ENCODE peak calls at places on chromosomes 5 and 9, in four cellular contexts. One of them, this sample, is unnamed.
A peak's percentile ranks its signal among the peaks of the same experiment; 100 is the strongest.

GRCh38 chr9:85716031-85716877 is 25.5 kb downstream of the AGTPBP1 start:
- DNase-seq in A549: no peak
- DNase-seq in endothelial cell of umbilical vein: no peak
- DNase-seq in K562: peak; percentile 7
- DNase-seq in this sample: peak; percentile 70

GRCh38 chr5:142806769-142807377 is 36.7 kb downstream of the ARHGAP26 start:
- DNase-seq in A549: no peak
- DNase-seq in endothelial cell of umbilical vein: no peak
- DNase-seq in K562: no peak
- DNase-seq in this sample: no peak

GRCh38 chr5:125326114-125326513 is 579.7 kb upstream of the ZNF608 start:
- DNase-seq in A549: peak; percentile 44
- DNase-seq in endothelial cell of umbilical vein: peak; percentile 93
- DNase-seq in K562: no peak
- DNase-seq in this sample: no peak

GRCh38 chr5:38827525-38827924 is 18.3 kb upstream of the OSMR start:
- DNase-seq in A549: no peak
- DNase-seq in endothelial cell of umbilical vein: no peak
- DNase-seq in K562: no peak
- DNase-seq in this sample: no peak

GRCh38 chr5:10277773-10278630 is 27.9 kb downstream of the CCT5 start:
- DNase-seq in A549: no peak
- DNase-seq in endothelial cell of umbilical vein: no peak
- DNase-seq in K562: no peak
- DNase-seq in this sample: no peak

GRCh38 chr5:60036539-60036938 is 143.0 kb upstream of the PDE4D start:
- DNase-seq in A549: peak; percentile 12
- DNase-seq in endothelial cell of umbilical vein: no peak
- DNase-seq in K562: no peak
- DNase-seq in this sample: no peak

GRCh38 chr9:27442464-27442863 is 81.6 kb upstream of the IFNK start:
- DNase-seq in A549: no peak
- DNase-seq in endothelial cell of umbilical vein: no peak
- DNase-seq in K562: no peak
- DNase-seq in this sample: no peak

GRCh38 chr9:110626109-110626829 is 42.3 kb upstream of the MUSK start:
- DNase-seq in A549: no peak
- DNase-seq in endothelial cell of umbilical vein: peak; percentile 36
- DNase-seq in K562: no peak
- DNase-seq in this sample: peak; percentile 42

GRCh38 chr9:79127661-79128060 is 444.1 kb upstream of the TLE4 start:
- DNase-seq in A549: no peak
- DNase-seq in endothelial cell of umbilical vein: no peak
- DNase-seq in K562: no peak
- DNase-seq in this sample: no peak

GRCh38 chr9:110114086-110114887 is 93.7 kb downstream of the C9orf152 start:
- DNase-seq in A549: no peak
- DNase-seq in endothelial cell of umbilical vein: no peak
- DNase-seq in K562: no peak
- DNase-seq in this sample: no peak

GRCh38 chr5:156815988-156816599 is 34.0 kb upstream of the PPP1R2B start:
- DNase-seq in A549: peak; percentile 44
- DNase-seq in endothelial cell of umbilical vein: no peak
- DNase-seq in K562: no peak
- DNase-seq in this sample: peak; percentile 37

GRCh38 chr5:178227138-178227659 is 5.4 kb downstream of the PHYKPL start:
- DNase-seq in A549: no peak
- DNase-seq in endothelial cell of umbilical vein: no peak
- DNase-seq in K562: no peak
- DNase-seq in this sample: no peak

GRCh38 chr9:9142001-9142400 is 1342.4 kb upstream of the DMAC1 start:
- DNase-seq in A549: no peak
- DNase-seq in endothelial cell of umbilical vein: no peak
- DNase-seq in K562: no peak
- DNase-seq in this sample: no peak

GRCh38 chr5:137997726-137998213 is 35.1 kb downstream of the FAM13B start:
- DNase-seq in A549: peak; percentile 36
- DNase-seq in endothelial cell of umbilical vein: peak; percentile 6
- DNase-seq in K562: no peak
- DNase-seq in this sample: peak; percentile 68

GRCh38 chr9:33787839-33788238 is 7.5 kb upstream of the PRSS3 start:
- DNase-seq in A549: no peak
- DNase-seq in endothelial cell of umbilical vein: no peak
- DNase-seq in K562: no peak
- DNase-seq in this sample: no peak

GRCh38 chr9:33795281-33795680 is at the start of gene PRSS3:
- DNase-seq in A549: no peak
- DNase-seq in endothelial cell of umbilical vein: no peak
- DNase-seq in K562: no peak
- DNase-seq in this sample: no peak

GRCh38 chr9:33795819-33796218 is 458 bp downstream of the PRSS3 start:
- DNase-seq in A549: no peak
- DNase-seq in endothelial cell of umbilical vein: no peak
- DNase-seq in K562: no peak
- DNase-seq in this sample: no peak

GRCh38 chr9:33794560-33794959 is 801 bp upstream of the PRSS3 start:
- DNase-seq in A549: no peak
- DNase-seq in endothelial cell of umbilical vein: no peak
- DNase-seq in K562: no peak
- DNase-seq in this sample: no peak

DNA sequence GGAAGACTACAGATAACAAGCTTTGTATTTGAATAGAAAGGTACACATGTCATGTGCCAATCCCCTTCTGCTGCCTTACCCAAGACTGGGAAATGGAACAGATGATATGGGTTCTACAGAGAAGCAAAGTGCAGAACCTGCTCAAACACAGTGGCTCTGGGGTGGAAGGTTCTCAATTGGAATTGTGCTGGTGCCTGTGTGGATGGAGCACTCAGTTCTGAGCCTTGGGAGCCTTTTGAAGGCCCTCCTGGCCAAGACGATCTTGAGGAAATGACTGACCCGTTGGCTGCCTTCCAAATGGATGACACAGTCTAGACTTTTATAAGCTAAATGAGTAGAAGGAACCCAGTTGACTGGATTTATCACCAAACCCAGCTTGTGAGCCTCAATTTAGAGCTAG is 4.2 kb upstream of the PRSS3 start:
- DNase-seq in A549: peak; percentile 68
- DNase-seq in endothelial cell of umbilical vein: peak; percentile 69
- DNase-seq in K562: no peak
- DNase-seq in this sample: peak; percentile 29
- TF ChIP-seq MYC in A549: no peak
- TF ChIP-seq MYC in endothelial cell of umbilical vein: no peak
- TF ChIP-seq MYC in K562: no peak
- TF ChIP-seq MYC in this sample: no peak

DNA sequence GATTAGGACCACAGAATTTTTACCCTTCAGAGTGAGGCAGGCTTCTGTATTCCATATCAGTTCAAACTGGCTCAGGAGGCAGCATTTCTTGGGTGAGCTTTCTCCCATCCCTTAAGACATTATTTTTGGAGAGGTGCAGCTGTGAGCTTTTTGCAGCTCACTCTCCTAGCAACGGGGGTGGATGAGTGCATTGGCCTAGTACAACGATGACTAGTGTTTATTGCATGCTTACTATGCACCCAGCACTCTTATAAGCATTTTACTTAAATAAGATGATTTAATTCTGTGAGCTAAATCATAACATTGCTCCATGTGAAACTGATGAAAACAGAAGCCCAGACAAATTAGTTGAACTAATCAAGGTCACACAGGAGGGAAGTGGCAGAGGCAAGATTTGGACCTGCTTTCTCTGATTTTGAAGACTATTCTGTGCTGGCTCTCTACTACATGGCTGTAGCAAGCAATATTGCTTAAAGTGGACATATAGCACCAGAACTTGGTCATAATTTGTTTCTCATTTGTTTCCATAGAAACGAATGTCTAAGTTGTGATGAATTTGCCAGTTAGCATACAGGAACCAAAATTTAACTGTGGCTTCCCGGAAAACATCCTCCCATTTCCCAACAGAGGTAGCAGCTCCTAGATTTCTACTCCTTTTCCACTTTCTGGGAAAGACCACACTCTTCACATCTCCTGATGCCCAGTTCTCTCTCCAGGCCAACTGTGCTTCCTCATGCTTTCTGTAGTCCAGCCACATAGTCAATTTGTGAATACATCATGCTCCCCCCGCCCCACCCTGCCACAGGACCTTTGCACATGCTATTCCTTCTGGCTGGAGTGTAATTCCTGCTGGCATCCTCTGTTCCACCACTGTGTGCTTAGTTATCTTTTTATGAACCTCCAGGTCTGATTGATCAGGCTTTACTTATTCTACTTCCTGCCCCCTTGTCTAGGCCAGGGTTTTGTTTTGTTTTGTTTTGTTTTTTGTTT is 372.2 kb upstream of the RIOK2 start:
- DNase-seq in A549: no peak
- DNase-seq in endothelial cell of umbilical vein: no peak
- DNase-seq in K562: no peak
- DNase-seq in this sample: no peak
- TF ChIP-seq CTCF in A549: no peak
- TF ChIP-seq CTCF in endothelial cell of umbilical vein: no peak
- TF ChIP-seq CTCF in K562: no peak
- TF ChIP-seq CTCF in this sample: no peak

DNA sequence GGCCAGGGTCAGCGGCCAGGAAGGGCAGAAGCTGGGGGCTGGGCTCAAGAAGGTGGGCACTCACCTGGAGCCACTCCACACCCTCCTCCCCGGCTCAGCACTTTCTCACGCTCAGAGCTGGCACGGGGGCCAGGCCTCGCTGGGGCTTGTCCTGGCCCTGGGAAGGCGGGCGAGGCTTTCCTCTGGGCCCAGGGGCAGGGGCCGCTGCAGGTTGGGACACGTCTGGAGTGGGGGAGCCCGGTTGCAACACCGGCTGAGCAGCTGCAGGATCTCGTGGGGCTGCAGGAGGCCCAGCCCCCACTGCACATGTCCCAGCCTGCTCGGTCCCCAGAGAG is 38.9 kb upstream of the EGFL7 start:
- DNase-seq in A549: no peak
- DNase-seq in endothelial cell of umbilical vein: no peak
- DNase-seq in K562: no peak
- DNase-seq in this sample: peak; percentile 47
- TF ChIP-seq POLR2A in A549: no peak
- TF ChIP-seq POLR2A in endothelial cell of umbilical vein: no peak
- TF ChIP-seq POLR2A in K562: no peak
- TF ChIP-seq POLR2A in this sample: no peak

GRCh38 chr5:114438471-114438870 is 76.6 kb downstream of the KCNN2 start:
- DNase-seq in A549: no peak
- DNase-seq in endothelial cell of umbilical vein: no peak
- DNase-seq in K562: no peak
- DNase-seq in this sample: no peak
- TF ChIP-seq MYC in A549: no peak
- TF ChIP-seq MYC in endothelial cell of umbilical vein: no peak
- TF ChIP-seq MYC in K562: no peak
- TF ChIP-seq MYC in this sample: no peak

GRCh38 chr9:14349141-14349817 is 35.3 kb upstream of the NFIB start:
- DNase-seq in A549: no peak
- DNase-seq in endothelial cell of umbilical vein: peak; percentile 37
- DNase-seq in K562: no peak
- DNase-seq in this sample: no peak

GRCh38 chr9:14352549-14352948 is 38.6 kb upstream of the NFIB start:
- DNase-seq in A549: no peak
- DNase-seq in endothelial cell of umbilical vein: peak; percentile 53
- DNase-seq in K562: no peak
- DNase-seq in this sample: no peak

GRCh38 chr9:14350766-14351165 is 36.8 kb upstream of the NFIB start:
- DNase-seq in A549: no peak
- DNase-seq in endothelial cell of umbilical vein: peak; percentile 62
- DNase-seq in K562: no peak
- DNase-seq in this sample: no peak

GRCh38 chr9:14349818-14350333 is 35.9 kb upstream of the NFIB start:
- DNase-seq in A549: no peak
- DNase-seq in endothelial cell of umbilical vein: peak; percentile 54
- DNase-seq in K562: no peak
- DNase-seq in this sample: no peak

DNA sequence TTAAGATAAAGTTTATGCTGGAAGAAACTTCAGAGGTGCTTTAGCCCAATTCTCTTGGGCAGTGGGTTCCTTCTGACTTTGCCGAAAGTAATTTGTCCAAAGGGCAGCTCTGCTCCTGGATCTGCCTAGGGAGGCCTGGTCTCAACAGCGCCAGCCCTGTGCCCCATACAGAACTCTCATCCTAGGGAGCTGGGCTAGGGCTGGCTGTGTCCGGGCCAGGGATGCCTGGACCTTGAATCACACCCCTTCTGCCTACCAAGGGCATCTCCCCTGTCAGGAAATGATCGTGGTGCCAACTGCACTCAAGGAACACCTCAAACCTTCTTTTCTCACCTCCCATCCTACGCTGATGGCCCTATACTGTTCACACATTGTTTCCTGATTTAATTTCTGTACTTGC is 37.3 kb upstream of the NFIB start:
- DNase-seq in A549: no peak
- DNase-seq in endothelial cell of umbilical vein: no peak
- DNase-seq in K562: no peak
- DNase-seq in this sample: no peak
- TF ChIP-seq CTCF in A549: no peak
- TF ChIP-seq CTCF in endothelial cell of umbilical vein: no peak
- TF ChIP-seq CTCF in K562: no peak
- TF ChIP-seq CTCF in this sample: no peak

This sample was measured in NB4.